ENCODE peak calls at places on chromosomes 6 and 20, in four cellular contexts. Y is foreskin fibroblast; W is AG04450; H is activated CD4-positive, alpha-beta T cell treated with anti-CD3 and anti-CD28 coated beads, Interleukin-2, amount 10 ng/mL, durations not matched to agents 7 days and 5 days. P is an unnamed sample.

GRCh38 chr6:81572020-81572419 is 180.5 kb downstream of the TENT5A start:
- DNase-seq in Y (peak), H (no peak), W (peak), P (no peak)

GRCh38 chr20:2663887-2664719 is at the start of gene IDH3B:
- DNase-seq in Y (peak), W (peak), H (peak), P (peak)

GRCh38 chr6:84791233-84791632 is 26.8 kb upstream of the TBX18 start:
- DNase-seq in W (no peak), H (no peak), Y (peak), P (no peak)

GRCh38 chr20:46406986-46407670 is 713 bp upstream of the ELMO2 start:
- DNase-seq in H (peak), W (no peak), Y (no peak), P (peak)

GRCh38 chr20:44496976-44497375 is 21.3 kb downstream of the TTPAL start:
- DNase-seq in H (no peak), Y (peak), W (peak), P (no peak)

GRCh38 chr6:157714153-157714490 is 108.9 kb upstream of the SNX9 start:
- DNase-seq in Y (peak), H (no peak), W (no peak), P (no peak)

GRCh38 chr20:53884859-53885654 is 185.3 kb downstream of the BCAS1 start:
- DNase-seq in W (no peak), Y (no peak), H (no peak), P (no peak)

GRCh38 chr6:70838907-70839285 is 118.0 kb downstream of the B3GAT2 start:
- DNase-seq in Y (peak), H (no peak), W (no peak), P (peak)

GRCh38 chr6:129110687-129111343 is 227.9 kb downstream of the LAMA2 start:
- DNase-seq in W (no peak), H (no peak), Y (no peak), P (no peak)

GRCh38 chr6:168050861-168051586 is 28.0 kb downstream of the FRMD1 start:
- DNase-seq in H (no peak), Y (no peak), W (no peak), P (no peak)

GRCh38 chr20:38748863-38749153 is 548 bp downstream of the ACTR5 start:
- DNase-seq in Y (no peak), H (peak), W (no peak), P (peak)

GRCh38 chr6:64672651-64673050 is 1034.4 kb downstream of the EYS start:
- DNase-seq in W (no peak), Y (no peak), H (no peak), P (no peak)

GRCh38 chr6:111427341-111428116 is 55.5 kb downstream of the REV3L start:
- DNase-seq in W (peak), H (peak), Y (peak), P (no peak)

GRCh38 chr6:2448826-2449571 is 203.6 kb upstream of the GMDS start:
- DNase-seq in Y (peak), W (peak), H (peak), P (peak)

GRCh38 chr20:43040427-43040826 is 149.3 kb downstream of the PTPRT start:
- DNase-seq in H (peak), W (no peak), Y (no peak), P (no peak)

GRCh38 chr6:8437813-8438212 is 2.5 kb upstream of the SLC35B3 start:
- DNase-seq in H (no peak), Y (no peak), W (no peak), P (no peak)

GRCh38 chr6:107082045-107082444 is 33.3 kb downstream of the BEND3 start:
- DNase-seq in Y (peak), W (no peak), H (no peak), P (no peak)

GRCh38 chr6:105593805-105594231 is 190.9 kb upstream of the PREP start:
- DNase-seq in W (no peak), Y (peak), H (no peak), P (peak)

GRCh38 chr20:61518424-61518951 is 266.4 kb downstream of the CDH4 start:
- DNase-seq in W (no peak), H (no peak), Y (no peak), P (no peak)

GRCh38 chr6:36757206-36757605 is 59.6 kb downstream of the RAB44 start:
- DNase-seq in H (peak), W (no peak), Y (no peak), P (no peak)

GRCh38 chr6:13488015-13488895 is 855 bp upstream of the GFOD1 start:
- DNase-seq in Y (peak), H (peak), W (no peak), P (peak)

GRCh38 chr6:32982084-32982701 is 13.8 kb downstream of the BRD2 start:
- DNase-seq in H (no peak), Y (peak), W (no peak), P (peak)

GRCh38 chr20:7926767-7927166 is 13.5 kb downstream of the HAO1 start:
- DNase-seq in W (no peak), Y (peak), H (no peak), P (peak)

GRCh38 chr6:116406678-116407345 is 36.1 kb downstream of the DSE start:
- DNase-seq in H (no peak), Y (peak), W (no peak), P (no peak)

GRCh38 chr6:6612308-6612707 is 23.8 kb downstream of the LY86 start:
- DNase-seq in W (no peak), H (peak), Y (no peak), P (no peak)

GRCh38 chr6:56808871-56809359 is 146.0 kb upstream of the BEND6 start:
- DNase-seq in Y (peak), W (no peak), H (no peak), P (peak)